ENCODE peak calls at places on chromosomes 12 and 14, in five cellular contexts. S, W, I, N and P are unnamed samples.

GRCh38 chr14:68403191-68403781 is 389.6 kb downstream of the ZFP36L1 start:
- DNase-seq in N (no peak), I (no peak), S (no peak), W (no peak), P (no peak)

GRCh38 chr14:94113908-94114588 is 3.5 kb downstream of the IFI27 start:
- DNase-seq in W (no peak), N (no peak), S (no peak), I (no peak), P (no peak)

GRCh38 chr14:68942281-68943035 is 36.6 kb downstream of the ACTN1 start:
- DNase-seq in S (no peak), I (no peak), N (no peak), W (no peak), P (no peak)

GRCh38 chr12:2998789-2999264 is 39.6 kb downstream of the TEAD4 start:
- DNase-seq in N (peak; percentile 86), W (peak; percentile 82), S (no peak), I (no peak), P (peak; percentile 61)

GRCh38 chr14:52987514-52987913 is 36.7 kb upstream of the FERMT2 start:
- DNase-seq in S (no peak), W (no peak), N (no peak), I (no peak), P (no peak)

GRCh38 chr12:108338915-108339657 is at the start of gene CMKLR1:
- DNase-seq in S (no peak), I (peak; percentile 36), W (peak; percentile 71), N (peak; percentile 59), P (peak; percentile 25)

GRCh38 chr14:58216544-58216943 is 16.6 kb downstream of the ACTR10 start:
- DNase-seq in N (no peak), I (no peak), S (no peak), W (no peak), P (no peak)

GRCh38 chr14:104139460-104140212 is 1.2 kb downstream of the KIF26A start:
- DNase-seq in S (no peak), N (no peak), I (peak; percentile 6), W (peak; percentile 63), P (peak; percentile 27)

DNA sequence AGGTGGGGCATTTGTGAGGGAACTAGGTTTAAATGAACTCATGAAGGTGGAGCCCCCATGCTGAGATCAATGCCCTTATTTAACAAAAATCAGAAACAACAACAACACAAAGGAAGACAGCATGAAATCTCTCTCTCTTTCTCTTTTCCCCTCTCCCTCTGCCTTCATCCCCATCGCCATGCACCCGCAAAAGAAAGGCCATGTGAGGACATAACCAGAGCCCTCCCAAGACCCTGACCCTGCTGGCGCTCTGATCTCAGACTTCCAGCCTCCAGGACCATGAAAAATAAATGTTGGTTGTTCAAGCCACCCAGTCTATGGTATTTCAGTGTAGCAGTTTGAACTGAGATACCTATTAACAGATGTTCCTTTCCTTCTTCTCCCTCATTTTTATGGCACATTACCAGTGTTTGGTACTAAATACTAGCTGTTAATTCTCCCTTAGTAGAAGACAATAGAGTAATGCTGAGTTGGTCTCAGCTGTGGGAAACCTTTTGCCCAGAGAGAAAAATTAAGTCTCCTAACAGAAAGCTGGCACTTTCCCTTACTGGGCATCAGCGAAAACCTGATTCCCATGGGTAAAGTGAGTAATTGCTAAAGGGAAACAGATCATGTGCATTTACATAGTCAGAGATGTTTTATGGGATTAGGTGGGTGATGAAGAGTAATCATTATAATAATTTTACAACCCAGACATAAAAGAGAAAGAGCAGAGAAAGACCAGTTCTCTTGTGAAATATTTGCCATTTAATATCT is 264.0 kb upstream of the PLEKHG7 start:
- DNase-seq in W (no peak), I (no peak), N (no peak), S (no peak), P (no peak)
- H3K27ac ChIP-seq in W (no peak overlapping the region), I (no peak overlapping the region), N (peak overlapping the region; percentile 55), S (no peak overlapping the region), P (no peak overlapping the region)

GRCh38 chr12:52033506-52034258 is 17.6 kb upstream of the NR4A1 start:
- DNase-seq in N (no peak), I (no peak), W (no peak), S (no peak), P (peak; percentile 57)

GRCh38 chr12:52036587-52037171 is 14.6 kb upstream of the NR4A1 start:
- DNase-seq in S (no peak), N (peak; percentile 94), W (peak; percentile 93), I (peak; percentile 93), P (peak; percentile 95)

GRCh38 chr12:52035926-52036325 is 15.3 kb upstream of the NR4A1 start:
- DNase-seq in I (peak; percentile 13), S (no peak), W (no peak), N (no peak), P (no peak)

GRCh38 chr12:52038447-52038846 is 12.8 kb upstream of the NR4A1 start:
- DNase-seq in I (no peak), W (no peak), N (no peak), S (no peak), P (no peak)

DNA sequence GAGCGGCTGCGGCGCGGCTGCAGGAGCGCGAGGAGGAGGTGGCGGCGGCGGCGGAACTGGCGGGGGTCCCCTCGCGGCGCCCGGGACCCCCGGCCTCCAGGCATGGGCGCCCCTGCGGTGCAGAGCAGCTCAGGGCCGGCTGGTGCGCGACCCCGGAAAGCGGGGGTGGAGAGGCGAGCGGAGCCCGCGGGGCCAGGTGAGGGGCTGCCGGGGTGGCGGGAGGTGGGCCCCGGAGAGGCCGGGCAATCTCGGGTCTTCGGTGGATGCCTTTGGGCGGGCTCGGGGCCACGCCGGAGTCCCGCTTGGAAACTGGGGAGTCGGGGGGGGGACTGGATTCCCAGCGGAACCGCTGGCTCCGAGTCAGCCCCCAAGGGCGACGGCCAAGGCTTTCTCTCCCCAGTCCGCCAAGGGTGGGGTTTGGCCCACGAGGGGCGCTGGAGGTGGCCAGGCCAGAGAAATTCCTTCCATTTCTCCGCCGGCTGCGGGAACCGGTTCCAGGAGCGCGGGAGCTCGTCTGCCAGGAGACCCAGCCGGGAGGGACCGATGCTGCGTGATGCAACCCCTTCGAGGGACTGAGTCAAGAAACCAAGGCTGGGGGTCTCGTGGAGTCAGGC is 13.9 kb upstream of the NR4A1 start:
- DNase-seq in N (peak; percentile 88), I (peak; percentile 71), W (peak; percentile 68), S (no peak), P (peak; percentile 80)
- TF ChIP-seq POLR2A in N (no peak), I (peak; percentile 26), W (no peak), S (no peak), P (peak; percentile 40)

DNA sequence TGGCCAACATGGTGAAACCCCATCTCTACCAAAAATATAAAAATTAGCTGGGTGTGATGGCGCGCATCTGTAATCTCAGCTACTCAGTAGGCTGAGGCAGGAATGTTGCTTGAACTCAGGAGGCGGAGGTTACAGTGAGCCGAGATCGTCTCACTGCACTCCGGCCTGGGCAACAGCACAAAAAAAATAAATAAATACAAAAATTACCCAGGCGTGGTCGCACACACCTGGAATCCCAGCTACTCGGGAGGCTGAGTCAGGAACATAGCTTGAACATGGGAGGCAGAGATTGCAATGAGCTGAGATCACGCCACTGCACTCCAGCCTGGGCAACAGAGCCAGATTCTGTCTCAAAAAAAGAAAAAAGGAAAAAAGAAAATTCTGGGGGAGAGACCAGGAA is 80.1 kb downstream of the PHETA1 start:
- DNase-seq in S (no peak), N (no peak), W (no peak), I (no peak), P (no peak)
- H3K27ac ChIP-seq in S (no peak overlapping the region), N (no peak overlapping the region), W (no peak overlapping the region), I (no peak overlapping the region), P (no peak overlapping the region)

GRCh38 chr14:65296876-65297275 is 115.7 kb upstream of the FUT8 start:
- DNase-seq in W (no peak), N (no peak), S (no peak), I (no peak), P (no peak)
- TF ChIP-seq POLR2A in W (no peak), N (no peak), S (no peak), I (no peak), P (no peak)